ENCODE peak calls at places on chromosome 16, in nine cellular contexts. One of them, this sample, is unnamed.

GRCh38 chr16:23635958-23636357 is 5.2 kb downstream of the PALB2 start:
- DNase-seq in Panc1: no peak
- DNase-seq in MM.1S: no peak
- DNase-seq in cardiac fibroblast: no peak
- DNase-seq in osteoblast: no peak
- DNase-seq in AG10803: no peak
- DNase-seq in spleen: no peak
- DNase-seq in foreskin fibroblast: no peak
- DNase-seq in AG04450: no peak
- DNase-seq in this sample: no peak

GRCh38 chr16:12613131-12613991 is 190.3 kb downstream of the CPPED1 start:
- DNase-seq in Panc1: peak
- DNase-seq in MM.1S: no peak
- DNase-seq in cardiac fibroblast: peak
- DNase-seq in osteoblast: no peak
- DNase-seq in AG10803: peak
- DNase-seq in spleen: no peak
- DNase-seq in foreskin fibroblast: peak
- DNase-seq in AG04450: no peak
- DNase-seq in this sample: peak

GRCh38 chr16:85750827-85751641 is at the start of gene C16orf74:
- DNase-seq in Panc1: no peak
- DNase-seq in MM.1S: peak
- DNase-seq in cardiac fibroblast: peak
- DNase-seq in osteoblast: peak
- DNase-seq in AG10803: peak
- DNase-seq in spleen: peak
- DNase-seq in foreskin fibroblast: peak
- DNase-seq in AG04450: no peak
- DNase-seq in this sample: no peak

GRCh38 chr16:27632267-27632666 is 82.3 kb downstream of the KATNIP start:
- DNase-seq in Panc1: no peak
- DNase-seq in MM.1S: no peak
- DNase-seq in cardiac fibroblast: no peak
- DNase-seq in osteoblast: no peak
- DNase-seq in AG10803: no peak
- DNase-seq in spleen: no peak
- DNase-seq in foreskin fibroblast: no peak
- DNase-seq in AG04450: no peak
- DNase-seq in this sample: no peak

GRCh38 chr16:29290631-29291247 is 115.8 kb downstream of the NPIPB11 start:
- DNase-seq in Panc1: peak
- DNase-seq in MM.1S: peak
- DNase-seq in cardiac fibroblast: peak
- DNase-seq in osteoblast: peak
- DNase-seq in AG10803: peak
- DNase-seq in spleen: peak
- DNase-seq in foreskin fibroblast: peak
- DNase-seq in AG04450: peak
- DNase-seq in this sample: peak

GRCh38 chr16:47431960-47432359 is 28.9 kb downstream of the ITFG1 start:
- DNase-seq in Panc1: no peak
- DNase-seq in MM.1S: no peak
- DNase-seq in cardiac fibroblast: no peak
- DNase-seq in osteoblast: peak
- DNase-seq in AG10803: no peak
- DNase-seq in spleen: no peak
- DNase-seq in foreskin fibroblast: no peak
- DNase-seq in AG04450: no peak
- DNase-seq in this sample: no peak

GRCh38 chr16:11128211-11129123 is 127.5 kb downstream of the SOCS1 start:
- DNase-seq in Panc1: no peak
- DNase-seq in MM.1S: no peak
- DNase-seq in cardiac fibroblast: peak
- DNase-seq in osteoblast: peak
- DNase-seq in AG10803: peak
- DNase-seq in spleen: no peak
- DNase-seq in foreskin fibroblast: peak
- DNase-seq in AG04450: no peak
- DNase-seq in this sample: no peak

GRCh38 chr16:26765087-26765486 is 301.6 kb upstream of the C16orf82 start:
- DNase-seq in Panc1: no peak
- DNase-seq in MM.1S: no peak
- DNase-seq in cardiac fibroblast: no peak
- DNase-seq in osteoblast: no peak
- DNase-seq in AG10803: no peak
- DNase-seq in spleen: no peak
- DNase-seq in foreskin fibroblast: no peak
- DNase-seq in AG04450: no peak
- DNase-seq in this sample: no peak

GRCh38 chr16:78925071-78925714 is 675.3 kb downstream of the MAF start:
- DNase-seq in Panc1: peak
- DNase-seq in MM.1S: peak
- DNase-seq in cardiac fibroblast: peak
- DNase-seq in osteoblast: no peak
- DNase-seq in AG10803: no peak
- DNase-seq in spleen: no peak
- DNase-seq in foreskin fibroblast: no peak
- DNase-seq in AG04450: no peak
- DNase-seq in this sample: no peak

GRCh38 chr16:67158637-67159600 is 790 bp downstream of the TRADD start:
- DNase-seq in Panc1: no peak
- DNase-seq in MM.1S: peak
- DNase-seq in cardiac fibroblast: peak
- DNase-seq in osteoblast: peak
- DNase-seq in AG10803: no peak
- DNase-seq in spleen: peak
- DNase-seq in foreskin fibroblast: no peak
- DNase-seq in AG04450: no peak
- DNase-seq in this sample: no peak

GRCh38 chr16:7351572-7351971 is 18.9 kb downstream of the RBFOX1 start:
- DNase-seq in Panc1: no peak
- DNase-seq in MM.1S: no peak
- DNase-seq in cardiac fibroblast: no peak
- DNase-seq in osteoblast: no peak
- DNase-seq in AG10803: no peak
- DNase-seq in spleen: no peak
- DNase-seq in foreskin fibroblast: no peak
- DNase-seq in AG04450: no peak
- DNase-seq in this sample: no peak

GRCh38 chr16:88071908-88072307 is 120.7 kb downstream of the BANP start:
- DNase-seq in Panc1: no peak
- DNase-seq in MM.1S: no peak
- DNase-seq in cardiac fibroblast: no peak
- DNase-seq in osteoblast: no peak
- DNase-seq in AG10803: no peak
- DNase-seq in spleen: peak
- DNase-seq in foreskin fibroblast: no peak
- DNase-seq in AG04450: no peak
- DNase-seq in this sample: no peak

GRCh38 chr16:88069397-88070168 is 118.3 kb downstream of the BANP start:
- DNase-seq in Panc1: no peak
- DNase-seq in MM.1S: peak
- DNase-seq in cardiac fibroblast: no peak
- DNase-seq in osteoblast: no peak
- DNase-seq in AG10803: no peak
- DNase-seq in spleen: peak
- DNase-seq in foreskin fibroblast: no peak
- DNase-seq in AG04450: no peak
- DNase-seq in this sample: no peak

GRCh38 chr16:88070989-88071625 is 119.9 kb downstream of the BANP start:
- DNase-seq in Panc1: no peak
- DNase-seq in MM.1S: no peak
- DNase-seq in cardiac fibroblast: no peak
- DNase-seq in osteoblast: no peak
- DNase-seq in AG10803: no peak
- DNase-seq in spleen: peak
- DNase-seq in foreskin fibroblast: no peak
- DNase-seq in AG04450: no peak
- DNase-seq in this sample: no peak

GRCh38 chr16:88068476-88069396 is 117.5 kb downstream of the BANP start:
- DNase-seq in Panc1: no peak
- DNase-seq in MM.1S: no peak
- DNase-seq in cardiac fibroblast: no peak
- DNase-seq in osteoblast: no peak
- DNase-seq in AG10803: no peak
- DNase-seq in spleen: peak
- DNase-seq in foreskin fibroblast: no peak
- DNase-seq in AG04450: no peak
- DNase-seq in this sample: no peak

GRCh38 chr16:88070341-88070740 is 119.1 kb downstream of the BANP start:
- DNase-seq in Panc1: no peak
- DNase-seq in MM.1S: no peak
- DNase-seq in cardiac fibroblast: no peak
- DNase-seq in osteoblast: no peak
- DNase-seq in AG10803: no peak
- DNase-seq in spleen: peak
- DNase-seq in foreskin fibroblast: no peak
- DNase-seq in AG04450: no peak
- DNase-seq in this sample: no peak
- TF ChIP-seq CTCF in Panc1: no peak
- TF ChIP-seq CTCF in MM.1S: no peak
- TF ChIP-seq CTCF in cardiac fibroblast: no peak
- TF ChIP-seq CTCF in osteoblast: no peak
- TF ChIP-seq CTCF in AG10803: no peak
- TF ChIP-seq CTCF in spleen: no peak
- TF ChIP-seq CTCF in foreskin fibroblast: no peak
- TF ChIP-seq CTCF in AG04450: no peak
- TF ChIP-seq CTCF in this sample: no peak

DNA sequence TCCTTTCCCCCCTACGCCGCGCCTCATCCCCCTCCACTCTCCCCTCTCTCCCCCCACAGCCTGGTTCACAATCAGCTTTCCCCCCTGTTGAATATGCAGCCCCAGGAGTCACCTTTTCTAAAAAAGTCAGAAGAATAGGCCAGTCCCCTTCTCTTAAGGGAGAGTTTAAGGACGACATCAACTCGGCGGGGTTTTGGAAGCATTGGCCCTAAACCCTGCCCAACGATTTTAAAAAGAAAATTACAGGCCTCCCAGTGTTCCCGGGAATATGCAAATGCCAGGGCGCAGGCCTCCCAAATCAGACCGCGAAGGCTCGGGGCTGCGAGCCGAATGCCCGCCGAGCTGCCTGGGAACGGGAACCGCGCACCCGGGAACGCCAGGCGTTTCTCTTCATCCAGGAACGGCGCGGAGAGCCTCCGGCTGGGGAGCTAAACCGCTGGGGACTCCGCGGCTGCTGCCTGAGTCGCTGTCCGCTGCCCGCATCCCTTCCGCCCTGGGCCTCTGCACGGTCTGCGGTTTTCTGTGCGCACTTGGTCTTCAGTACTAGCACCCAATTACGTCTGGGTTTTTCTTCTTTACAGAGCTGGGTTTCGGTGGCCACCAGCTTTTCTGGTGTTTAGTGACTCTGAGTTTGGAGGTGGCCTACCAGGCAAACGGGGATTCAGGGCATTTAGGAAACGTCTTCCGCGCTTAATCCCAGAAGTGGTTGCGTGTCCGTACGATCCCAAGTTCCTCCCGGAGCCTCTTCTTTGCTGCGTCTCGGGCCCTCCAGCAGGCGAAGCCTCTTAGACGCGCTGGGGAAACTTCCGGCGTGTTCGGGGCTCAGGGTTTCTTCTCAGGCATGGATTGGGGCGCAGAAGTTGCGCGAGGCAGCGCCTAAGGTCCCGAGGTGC is 5.7 kb downstream of the IRX5 start:
- DNase-seq in Panc1: no peak
- DNase-seq in MM.1S: no peak
- DNase-seq in cardiac fibroblast: peak
- DNase-seq in osteoblast: peak
- DNase-seq in AG10803: peak
- DNase-seq in spleen: no peak
- DNase-seq in foreskin fibroblast: peak
- DNase-seq in AG04450: no peak
- DNase-seq in this sample: no peak
- H3K4me3 ChIP-seq in Panc1: no peak
- H3K4me3 ChIP-seq in MM.1S: no peak
- H3K4me3 ChIP-seq in cardiac fibroblast: peak
- H3K4me3 ChIP-seq in osteoblast: peak
- H3K4me3 ChIP-seq in AG10803: peak
- H3K4me3 ChIP-seq in spleen: no peak
- H3K4me3 ChIP-seq in foreskin fibroblast: peak
- H3K4me3 ChIP-seq in AG04450: no peak
- H3K4me3 ChIP-seq in this sample: peak

DNA sequence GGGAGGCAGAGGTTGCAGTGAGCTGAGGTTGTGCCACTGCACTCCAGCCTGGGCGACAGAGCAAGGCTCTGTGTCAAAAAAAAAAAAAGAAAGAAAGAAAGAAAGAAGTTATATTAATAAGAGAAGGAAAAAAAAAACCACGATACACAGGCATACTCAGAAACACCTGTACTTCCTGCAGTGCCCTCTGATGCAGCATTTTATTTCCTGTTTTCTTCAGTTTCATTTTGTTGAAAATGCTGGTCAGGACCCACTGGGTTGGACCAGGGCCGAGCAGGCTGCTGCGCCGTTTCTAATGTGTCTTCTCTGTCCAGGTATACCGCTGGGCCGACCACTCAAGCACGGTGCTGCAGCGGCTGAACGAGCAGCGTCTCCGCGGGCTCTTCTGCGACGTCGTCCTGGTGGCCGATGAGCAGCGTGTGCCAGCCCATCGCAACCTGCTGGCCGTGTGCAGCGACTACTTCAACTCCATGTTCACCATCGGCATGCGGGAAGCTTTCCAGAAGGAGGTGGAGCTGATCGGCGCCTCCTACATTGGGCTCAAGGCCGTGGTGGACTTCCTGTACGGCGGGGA is 8.3 kb downstream of the KLHL36 start:
- DNase-seq in Panc1: no peak
- DNase-seq in MM.1S: no peak
- DNase-seq in cardiac fibroblast: no peak
- DNase-seq in osteoblast: no peak
- DNase-seq in AG10803: no peak
- DNase-seq in spleen: peak
- DNase-seq in foreskin fibroblast: no peak
- DNase-seq in AG04450: no peak
- DNase-seq in this sample: no peak
- TF ChIP-seq CTCF in Panc1: no peak
- TF ChIP-seq CTCF in MM.1S: no peak
- TF ChIP-seq CTCF in cardiac fibroblast: no peak
- TF ChIP-seq CTCF in osteoblast: no peak
- TF ChIP-seq CTCF in AG10803: no peak
- TF ChIP-seq CTCF in spleen: no peak
- TF ChIP-seq CTCF in foreskin fibroblast: no peak
- TF ChIP-seq CTCF in AG04450: no peak
- TF ChIP-seq CTCF in this sample: no peak

DNA sequence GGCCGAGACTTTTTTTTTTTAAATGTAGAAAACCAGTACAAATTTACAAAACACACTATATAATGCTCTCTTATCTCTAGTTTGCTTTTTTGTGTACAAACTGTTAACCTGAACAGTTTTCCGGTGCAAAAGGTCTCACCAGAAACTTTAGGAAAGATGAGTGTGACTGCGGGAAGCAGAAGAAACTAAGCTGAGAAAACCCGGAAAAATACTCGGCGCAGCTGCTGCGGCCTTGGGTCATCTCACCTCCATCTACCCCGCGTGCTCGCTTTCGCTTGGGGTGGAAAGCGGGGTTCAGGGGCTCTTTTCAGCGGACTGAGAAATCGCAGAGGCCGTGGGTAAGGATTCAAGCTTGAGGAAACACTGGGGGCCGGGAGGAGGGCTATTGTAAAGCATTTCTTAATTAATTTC is 1.8 kb downstream of the SALL1 start:
- DNase-seq in Panc1: no peak
- DNase-seq in MM.1S: no peak
- DNase-seq in cardiac fibroblast: no peak
- DNase-seq in osteoblast: no peak
- DNase-seq in AG10803: no peak
- DNase-seq in spleen: no peak
- DNase-seq in foreskin fibroblast: no peak
- DNase-seq in AG04450: no peak
- DNase-seq in this sample: no peak
- H3K4me3 ChIP-seq in Panc1: no peak
- H3K4me3 ChIP-seq in MM.1S: no peak
- H3K4me3 ChIP-seq in cardiac fibroblast: peak
- H3K4me3 ChIP-seq in osteoblast: no peak
- H3K4me3 ChIP-seq in AG10803: peak
- H3K4me3 ChIP-seq in spleen: no peak
- H3K4me3 ChIP-seq in foreskin fibroblast: peak
- H3K4me3 ChIP-seq in AG04450: peak
- H3K4me3 ChIP-seq in this sample: peak